ENCODE peak calls at places on chromosome 9, in nine cellular contexts. U is Calu3; I is stimulated activated effector memory CD8-positive, alpha-beta T cell treated with anti-CD3 and anti-CD28 coated beads, Interleukin-12 subunit alpha, Interleukin-12 subunit beta, amount 100 ng/mL, for 72 hours; V is amniotic epithelial cell; E is effector memory CD4-positive, alpha-beta T cell; Z is activated CD4-positive, alpha-beta T cell treated with anti-CD3 and anti-CD28 coated beads, Interleukin-2, amount 50 U/mL, for 1 hour; W is EH; F is NCI-H1417; T is NCI-H1436 treated with DMSO at 0.1 percent for 48 hours. Y is an unnamed sample.

GRCh38 chr9:91546574-91546973 is 122.9 kb upstream of the NFIL3 start:
- DNase-seq in U (no peak), I (no peak), V (peak; percentile 40), E (no peak), Z (no peak), W (peak; percentile 64), F (no peak), T (no peak), Y (peak; percentile 45)

GRCh38 chr9:71250626-71251025 is 129.2 kb upstream of the TRPM3 start:
- DNase-seq in U (no peak), I (no peak), V (no peak), E (no peak), Z (no peak), W (no peak), F (peak; percentile 33), T (no peak), Y (no peak)

GRCh38 chr9:129737479-129738269 is 15.2 kb downstream of the PTGES start:
- DNase-seq in U (peak; percentile 83), I (peak; percentile 96), V (peak; percentile 42), E (peak; percentile 68), Z (peak; percentile 86), W (peak; percentile 77), F (peak; percentile 88), T (peak; percentile 11), Y (peak; percentile 75)

GRCh38 chr9:34685591-34685990 is 5.5 kb downstream of the CCL19 start:
- DNase-seq in U (no peak), I (no peak), V (no peak), E (no peak), Z (no peak), W (peak; percentile 5), F (no peak), T (no peak), Y (no peak)

GRCh38 chr9:101536351-101536750 is 2.7 kb downstream of the RNF20 start:
- DNase-seq in U (no peak), I (no peak), V (peak; percentile 16), E (no peak), Z (no peak), W (peak; percentile 52), F (no peak), T (no peak), Y (peak; percentile 65)

GRCh38 chr9:72524820-72525539 is 3.6 kb downstream of the TMC1 start:
- DNase-seq in U (peak; percentile 62), I (no peak), V (peak; percentile 91), E (peak; percentile 23), Z (no peak), W (peak; percentile 98), F (peak; percentile 24), T (no peak), Y (peak; percentile 98)

GRCh38 chr9:128714586-128715435 is 9.1 kb downstream of the ZDHHC12 start:
- DNase-seq in U (no peak), I (no peak), V (no peak), E (no peak), Z (no peak), W (no peak), F (no peak), T (no peak), Y (no peak)

GRCh38 chr9:136172412-136173079 is 32.4 kb downstream of the LHX3 start:
- DNase-seq in U (no peak), I (no peak), V (no peak), E (no peak), Z (no peak), W (no peak), F (peak; percentile 80), T (no peak), Y (no peak)

GRCh38 chr9:109906766-109907382 is 126.9 kb downstream of the PALM2AKAP2 start:
- DNase-seq in U (no peak), I (no peak), V (peak; percentile 24), E (no peak), Z (no peak), W (peak; percentile 68), F (peak; percentile 27), T (no peak), Y (peak; percentile 41)

GRCh38 chr9:113669523-113670115 is 206.1 kb downstream of the RGS3 start:
- DNase-seq in U (no peak), I (no peak), V (peak; percentile 57), E (no peak), Z (no peak), W (peak; percentile 66), F (no peak), T (no peak), Y (peak; percentile 62)

GRCh38 chr9:91207889-91208651 is 153.6 kb downstream of the AUH start:
- DNase-seq in U (no peak), I (peak; percentile 65), V (peak; percentile 59), E (no peak), Z (no peak), W (peak; percentile 29), F (no peak), T (no peak), Y (no peak)

GRCh38 chr9:36258170-36258988 is at the start of gene GNE:
- DNase-seq in U (peak; percentile 85), I (peak; percentile 100), V (peak; percentile 94), E (peak; percentile 94), Z (peak; percentile 98), W (peak; percentile 96), F (no peak), T (peak; percentile 57), Y (peak; percentile 97)

GRCh38 chr9:121321039-121321503 is 49.0 kb downstream of the STOM start:
- DNase-seq in U (no peak), I (peak; percentile 61), V (peak; percentile 68), E (no peak), Z (no peak), W (peak; percentile 32), F (no peak), T (no peak), Y (peak; percentile 53)

GRCh38 chr9:33023661-33024060 is 1.4 kb upstream of the DNAJA1 start:
- DNase-seq in U (no peak), I (no peak), V (no peak), E (no peak), Z (no peak), W (no peak), F (no peak), T (no peak), Y (no peak)

GRCh38 chr9:133359420-133360175 is 3.2 kb downstream of the SURF2 start:
- DNase-seq in U (no peak), I (peak; percentile 72), V (peak; percentile 35), E (no peak), Z (no peak), W (peak; percentile 30), F (peak; percentile 31), T (no peak), Y (no peak)

GRCh38 chr9:97109194-97109811 is 70.4 kb upstream of the CTSV start:
- DNase-seq in U (peak; percentile 64), I (no peak), V (peak; percentile 29), E (no peak), Z (no peak), W (peak; percentile 29), F (peak; percentile 11), T (peak; percentile 3), Y (peak; percentile 50)

GRCh38 chr9:5336683-5337082 is 3.0 kb downstream of the RLN1 start:
- DNase-seq in U (no peak), I (no peak), V (no peak), E (peak; percentile 37), Z (peak; percentile 26), W (no peak), F (no peak), T (no peak), Y (no peak)

GRCh38 chr9:128555180-128555721 is 2.9 kb downstream of the SPTAN1 start:
- DNase-seq in U (peak; percentile 30), I (no peak), V (peak; percentile 85), E (no peak), Z (no peak), W (peak; percentile 74), F (peak; percentile 19), T (no peak), Y (peak; percentile 86)

GRCh38 chr9:7844283-7844682 is 44.7 kb upstream of the DMAC1 start:
- DNase-seq in U (peak; percentile 4), I (no peak), V (no peak), E (no peak), Z (no peak), W (no peak), F (peak; percentile 5), T (no peak), Y (no peak)

GRCh38 chr9:121597693-121598166 is 53.7 kb upstream of the DAB2IP start:
- DNase-seq in U (no peak), I (no peak), V (no peak), E (no peak), Z (no peak), W (no peak), F (no peak), T (no peak), Y (no peak)

GRCh38 chr9:126470251-126470993 is 143.3 kb upstream of the LMX1B start:
- DNase-seq in U (no peak), I (no peak), V (peak; percentile 40), E (no peak), Z (no peak), W (peak; percentile 5), F (no peak), T (no peak), Y (peak; percentile 6)

Y was measured in EL.